ENCODE peak calls at places on chromosomes 16 and 17, in nine cellular contexts. X, U, Y, N, B, G, A, D and R are unnamed samples.

GRCh38 chr17:80786470-80786869 is 205.2 kb upstream of the CHMP6 start:
- DNase-seq in X (no peak), U (no peak), Y (no peak), N (no peak), B (no peak), G (peak; percentile 69), A (no peak), D (peak; percentile 86), R (no peak)

GRCh38 chr17:63573634-63574033 is 23.4 kb downstream of the DCAF7 start:
- DNase-seq in X (no peak), U (no peak), Y (peak; percentile 6), N (peak; percentile 44), B (no peak), G (no peak), A (no peak), D (no peak), R (no peak)

GRCh38 chr17:79304907-79305306 is 230.3 kb downstream of the ENGASE start:
- DNase-seq in X (no peak), U (no peak), Y (no peak), N (no peak), B (no peak), G (no peak), A (no peak), D (no peak), R (no peak)

GRCh38 chr17:42655528-42655927 is 3.6 kb upstream of the TUBG2 start:
- DNase-seq in X (no peak), U (no peak), Y (peak; percentile 63), N (no peak), B (no peak), G (no peak), A (no peak), D (no peak), R (no peak)

GRCh38 chr17:1162116-1162855 is 17.5 kb downstream of the ABR start:
- DNase-seq in X (no peak), U (no peak), Y (no peak), N (no peak), B (no peak), G (no peak), A (no peak), D (peak; percentile 65), R (no peak)

GRCh38 chr17:58238147-58238634 is at the start of gene LPO:
- DNase-seq in X (no peak), U (no peak), Y (no peak), N (no peak), B (no peak), G (no peak), A (no peak), D (no peak), R (no peak)

GRCh38 chr17:61002316-61002736 is 324.7 kb downstream of the BCAS3 start:
- DNase-seq in X (peak; percentile 24), U (no peak), Y (peak; percentile 64), N (peak; percentile 21), B (peak; percentile 28), G (no peak), A (no peak), D (peak; percentile 6), R (no peak)

GRCh38 chr17:7355053-7355452 is at the start of gene TMEM95:
- DNase-seq in X (no peak), U (no peak), Y (peak; percentile 53), N (no peak), B (no peak), G (peak; percentile 34), A (no peak), D (no peak), R (no peak)

GRCh38 chr17:3558603-3559269 is 1.1 kb upstream of the TRPV3 start:
- DNase-seq in X (no peak), U (peak; percentile 88), Y (peak; percentile 11), N (peak; percentile 57), B (peak; percentile 60), G (no peak), A (no peak), D (peak; percentile 0), R (peak; percentile 82)

GRCh38 chr16:14485131-14485551 is 144.9 kb downstream of the PARN start:
- DNase-seq in X (no peak), U (no peak), Y (peak; percentile 58), N (peak; percentile 20), B (no peak), G (no peak), A (no peak), D (no peak), R (no peak)

GRCh38 chr17:21262259-21262993 is 9.2 kb upstream of the NATD1 start:
- DNase-seq in X (no peak), U (no peak), Y (no peak), N (no peak), B (no peak), G (no peak), A (no peak), D (no peak), R (no peak)

GRCh38 chr17:47959825-47960655 is 2.4 kb upstream of the PRR15L start:
- DNase-seq in X (no peak), U (no peak), Y (no peak), N (no peak), B (no peak), G (no peak), A (no peak), D (peak; percentile 65), R (no peak)

GRCh38 chr17:43877451-43878155 is 29.7 kb downstream of the MPP2 start:
- DNase-seq in X (no peak), U (peak; percentile 64), Y (no peak), N (no peak), B (no peak), G (no peak), A (no peak), D (no peak), R (no peak)

GRCh38 chr17:48645639-48646182 is 19.6 kb upstream of the HOXB9 start:
- DNase-seq in X (no peak), U (no peak), Y (no peak), N (no peak), B (no peak), G (peak; percentile 12), A (no peak), D (no peak), R (no peak)